ENCODE peak calls at places on chromosomes 13 and 19, in five cellular contexts. K is brain microvascular endothelial cell; M is Jurkat, Clone E6-1; Q is CD8-positive, alpha-beta T cell; G is lower leg skin. L is an unnamed sample.

GRCh38 chr13:66859078-66859477 is 371.1 kb downstream of the PCDH9 start:
- DNase-seq in K (no peak), M (no peak), Q (no peak), G (no peak), L (no peak)

GRCh38 chr13:51913421-51914136 is 51.8 kb downstream of the CCDC70 start:
- DNase-seq in K (no peak), M (no peak), Q (no peak), G (peak), L (no peak)

GRCh38 chr19:34431681-34432402 is 3.7 kb downstream of the UBA2 start:
- DNase-seq in K (peak), M (no peak), Q (no peak), G (no peak), L (no peak)

GRCh38 chr19:12769689-12770088 is 5.7 kb downstream of the HOOK2 start:
- DNase-seq in K (no peak), M (peak), Q (peak), G (no peak), L (no peak)

GRCh38 chr19:10995926-10996600 is 35.2 kb downstream of the SMARCA4 start:
- DNase-seq in K (no peak), M (no peak), Q (no peak), G (no peak), L (no peak)

GRCh38 chr13:30181856-30182651 is 125.3 kb downstream of the KATNAL1 start:
- DNase-seq in K (no peak), M (no peak), Q (no peak), G (no peak), L (no peak)

GRCh38 chr19:34428549-34429285 is 536 bp downstream of the UBA2 start:
- DNase-seq in K (no peak), M (peak), Q (no peak), G (peak), L (peak)

GRCh38 chr13:70391678-70392077 is 283.4 kb upstream of the KLHL1 start:
- DNase-seq in K (no peak), M (no peak), Q (no peak), G (no peak), L (no peak)

GRCh38 chr19:8305798-8306197 is 2.4 kb downstream of the CD320 start:
- DNase-seq in K (no peak), M (no peak), Q (no peak), G (peak), L (peak)

GRCh38 chr19:35822579-35822978 is 9.9 kb upstream of the PRODH2 start:
- DNase-seq in K (no peak), M (peak), Q (no peak), G (no peak), L (no peak)

GRCh38 chr13:76886292-76887061 is at the start of gene KCTD12:
- DNase-seq in K (peak), M (peak), Q (peak), G (peak), L (peak)

GRCh38 chr13:98443329-98443728 is 133.6 kb downstream of the STK24 start:
- DNase-seq in K (peak), M (no peak), Q (no peak), G (peak), L (peak)

GRCh38 chr19:58079792-58080191 is 18.2 kb downstream of the ZSCAN18 start:
- DNase-seq in K (no peak), M (no peak), Q (no peak), G (no peak), L (no peak)

GRCh38 chr19:8530061-8530679 is 16.2 kb upstream of the ZNF414 start:
- DNase-seq in K (no peak), M (no peak), Q (no peak), G (no peak), L (no peak)

GRCh38 chr19:16623576-16623975 is 4.4 kb downstream of the MED26 start:
- DNase-seq in K (no peak), M (peak), Q (no peak), G (no peak), L (no peak)

GRCh38 chr19:1046836-1047695 is 7.2 kb downstream of the ABCA7 start:
- DNase-seq in K (no peak), M (no peak), Q (no peak), G (no peak), L (no peak)

GRCh38 chr19:12656899-12657571 is 9.5 kb downstream of the MAN2B1 start:
- DNase-seq in K (no peak), M (no peak), Q (no peak), G (no peak), L (no peak)

GRCh38 chr13:87259479-87260083 is 411.6 kb upstream of the SLITRK5 start:
- DNase-seq in K (no peak), M (peak), Q (no peak), G (no peak), L (no peak)

GRCh38 chr13:88483202-88483601 is 812.0 kb downstream of the SLITRK5 start:
- DNase-seq in K (no peak), M (no peak), Q (no peak), G (no peak), L (no peak)

GRCh38 chr13:59700281-59700680 is 463.4 kb downstream of the DIAPH3 start:
- DNase-seq in K (peak), M (no peak), Q (no peak), G (no peak), L (no peak)

GRCh38 chr19:23887642-23888041 is 27.0 kb upstream of the ZNF726 start:
- DNase-seq in K (no peak), M (no peak), Q (no peak), G (no peak), L (no peak)

GRCh38 chr13:46382224-46382623 is 4.8 kb downstream of the RUBCNL start:
- DNase-seq in K (no peak), M (no peak), Q (no peak), G (no peak), L (no peak)

DNA sequence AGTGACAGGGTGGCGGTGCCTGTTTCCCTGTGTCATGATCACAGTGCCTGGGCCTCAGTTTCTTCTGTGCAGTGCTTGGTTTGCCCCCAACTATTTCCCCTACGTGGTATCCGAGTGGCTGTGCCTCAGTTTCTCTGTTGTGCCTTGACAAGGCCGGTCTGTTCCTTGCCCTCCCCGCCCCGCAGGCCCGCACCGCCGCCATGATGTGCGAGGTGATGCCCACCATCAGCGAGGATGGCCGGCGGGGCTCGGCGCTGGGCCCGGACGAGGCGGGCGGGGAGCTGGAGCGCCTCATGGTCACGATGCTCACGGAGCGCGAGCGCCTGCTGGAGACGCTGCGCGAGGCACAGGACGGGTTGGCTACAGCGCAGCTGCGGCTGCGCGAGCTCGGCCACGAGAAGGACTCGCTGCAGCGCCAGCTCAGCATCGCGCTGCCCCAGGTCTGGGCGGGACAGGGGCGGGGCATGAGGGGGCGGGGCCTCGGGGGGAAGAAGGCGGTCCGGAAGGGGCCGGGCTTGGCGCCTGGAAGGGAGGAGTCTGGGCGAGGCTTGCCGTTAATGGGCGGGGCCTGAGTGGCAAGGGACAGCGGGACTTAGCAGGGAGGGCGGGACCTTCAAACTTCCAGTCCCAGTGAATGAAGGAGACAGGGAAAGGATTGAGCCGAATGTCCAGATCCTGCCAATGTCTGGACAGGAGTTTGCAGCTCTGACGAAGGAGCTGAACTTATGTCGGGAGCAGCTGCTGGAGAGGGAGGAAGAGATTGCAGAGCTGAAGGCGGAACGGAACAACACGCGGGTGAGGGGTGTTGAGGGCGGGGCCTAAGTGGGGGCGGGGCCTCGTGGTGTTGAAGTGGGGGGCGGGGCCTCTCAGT is 8.6 kb downstream of the PPFIA3 start:
- DNase-seq in K (peak), M (peak), Q (peak), G (peak), L (peak)
- H3K4me3 ChIP-seq in K (peak), M (peak), Q (peak), G (no peak), L (peak)

GRCh38 chr19:46299695-46300094 is 2.9 kb downstream of the HIF3A start:
- DNase-seq in K (no peak), M (no peak), Q (no peak), G (no peak), L (no peak)
- H3K4me3 ChIP-seq in K (no peak), M (no peak), Q (no peak), G (no peak), L (no peak)

DNA sequence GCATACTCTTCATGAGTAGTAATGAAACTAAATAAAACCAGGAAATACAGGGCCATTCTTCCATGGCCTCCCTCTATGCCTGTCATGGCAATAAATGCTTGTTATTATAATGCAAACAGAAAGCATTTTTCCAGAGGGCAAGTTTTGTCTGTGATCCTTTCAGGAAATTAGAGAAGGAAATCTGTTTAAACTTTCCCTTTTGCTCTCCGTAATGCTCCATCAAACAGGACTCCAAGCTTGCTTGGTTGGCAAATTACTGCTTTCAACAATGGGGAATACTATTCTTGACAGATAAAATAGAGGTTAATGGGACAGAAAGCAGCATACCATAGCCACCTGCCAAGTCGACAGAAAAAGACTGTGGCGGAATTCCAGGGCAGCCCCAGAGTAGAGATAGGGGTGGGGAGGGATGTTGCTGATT is 252.5 kb downstream of the LHFPL6 start:
- DNase-seq in K (no peak), M (no peak), Q (no peak), G (no peak), L (no peak)
- H3K4me3 ChIP-seq in K (no peak), M (no peak), Q (no peak), G (no peak), L (no peak)

DNA sequence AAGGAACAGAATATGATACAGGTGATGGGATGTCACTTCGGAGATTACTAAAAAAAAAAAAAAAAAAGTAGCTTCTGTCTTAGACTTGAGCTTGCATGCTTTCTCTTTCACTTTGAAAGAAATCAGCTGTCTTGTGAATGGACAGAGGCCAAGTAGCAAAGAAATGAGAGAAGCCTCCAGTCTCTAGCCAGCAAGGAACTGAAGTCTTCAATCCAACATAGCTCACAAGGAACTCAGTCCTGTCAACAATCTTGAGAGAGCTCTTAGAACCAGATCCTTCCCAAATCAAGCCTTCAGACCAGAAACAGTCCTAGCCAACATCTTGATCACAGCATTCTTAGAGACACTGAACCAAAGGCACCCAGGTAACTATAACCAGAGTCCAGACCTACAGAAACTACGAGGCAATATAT is 7.7 kb downstream of the N4BP2L2 start:
- DNase-seq in K (peak), M (no peak), Q (no peak), G (no peak), L (no peak)
- H3K4me3 ChIP-seq in K (no peak), M (no peak), Q (peak), G (no peak), L (no peak)

GRCh38 chr19:4815426-4816387 is 15.8 kb downstream of the TICAM1 start:
- DNase-seq in K (peak), M (peak), Q (peak), G (peak), L (peak)
- H3K4me3 ChIP-seq in K (peak), M (peak), Q (peak), G (no peak), L (no peak)

GRCh38 chr19:13938361-13939027 is at the start of gene PODNL1:
- DNase-seq in K (peak), M (no peak), Q (no peak), G (no peak), L (no peak)
- H3K4me3 ChIP-seq in K (peak), M (no peak), Q (no peak), G (no peak), L (no peak)

GRCh38 chr13:108496364-108497215 is 132.8 kb upstream of the MYO16 start:
- DNase-seq in K (no peak), M (no peak), Q (no peak), G (no peak), L (no peak)

GRCh38 chr13:108494991-108495661 is 134.3 kb upstream of the MYO16 start:
- DNase-seq in K (peak), M (no peak), Q (no peak), G (no peak), L (no peak)

GRCh38 chr13:108495686-108496363 is 133.6 kb upstream of the MYO16 start:
- DNase-seq in K (peak), M (no peak), Q (no peak), G (no peak), L (no peak)
- H3K4me3 ChIP-seq in K (peak), M (no peak), Q (peak), G (no peak), L (peak)

DNA sequence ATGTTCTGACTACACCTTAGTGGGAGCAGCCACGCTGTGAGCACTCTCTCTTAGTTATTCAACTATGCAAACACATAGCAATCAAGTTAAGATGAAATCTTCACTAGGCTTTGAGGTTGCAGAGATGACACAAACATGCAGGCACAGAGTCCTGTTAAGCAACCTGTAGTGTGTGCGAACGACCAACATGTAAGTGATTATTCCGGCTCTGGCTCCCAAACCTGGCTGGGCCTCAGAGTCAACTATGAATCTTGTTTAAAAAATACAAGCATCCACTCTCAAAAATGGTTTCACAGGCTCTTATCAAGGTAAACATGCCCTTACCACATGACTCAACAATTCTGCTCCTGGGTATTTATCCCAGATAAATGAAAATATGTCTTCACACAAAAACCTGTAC is 91.4 kb downstream of the IRS2 start:
- DNase-seq in K (no peak), M (no peak), Q (no peak), G (no peak), L (no peak)
- H3K4me3 ChIP-seq in K (no peak), M (no peak), Q (no peak), G (no peak), L (no peak)

GRCh38 chr13:23730251-23730650 is 158.9 kb downstream of the MIPEP start:
- DNase-seq in K (no peak), M (no peak), Q (no peak), G (no peak), L (no peak)
- H3K4me3 ChIP-seq in K (no peak), M (no peak), Q (no peak), G (no peak), L (no peak)

DNA sequence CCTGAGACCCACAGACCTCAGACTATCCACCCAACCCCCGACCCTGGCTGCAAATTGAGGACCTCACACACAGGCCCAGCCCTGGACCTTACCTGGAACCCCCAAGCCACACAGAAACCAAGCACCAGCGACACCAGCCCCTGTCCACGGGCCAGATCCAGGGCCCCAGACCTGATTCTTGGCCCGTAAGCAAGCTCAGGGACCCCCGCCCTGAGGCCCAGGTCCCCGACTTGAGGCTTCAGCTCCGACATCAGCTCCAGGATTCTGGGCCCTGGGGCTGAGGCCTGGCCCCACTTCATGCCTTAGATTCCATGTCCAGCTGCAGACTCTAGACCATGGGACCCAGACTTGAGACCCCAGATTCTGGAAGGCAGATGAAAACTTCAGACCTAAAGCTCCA is 6.3 kb downstream of the TTYH1 start:
- DNase-seq in K (no peak), M (no peak), Q (no peak), G (no peak), L (no peak)
- H3K4me3 ChIP-seq in K (no peak), M (no peak), Q (no peak), G (no peak), L (no peak)